ENCODE peak calls at places on chromosomes 5 and 9, in four cellular contexts. One of them, this sample, is unnamed.

GRCh38 chr5:66307647-66308257 is 163.7 kb downstream of the SREK1 start:
- DNase-seq in SK-N-SH: peak
- DNase-seq in hepatocyte: peak
- DNase-seq in HCT116: peak
- DNase-seq in this sample: peak

GRCh38 chr5:83518676-83519075 is 47.1 kb downstream of the VCAN start:
- DNase-seq in HCT116: no peak
- DNase-seq in hepatocyte: no peak
- DNase-seq in SK-N-SH: no peak
- DNase-seq in this sample: no peak

GRCh38 chr9:35518212-35518917 is 28.5 kb downstream of the RUSC2 start:
- DNase-seq in hepatocyte: peak
- DNase-seq in HCT116: peak
- DNase-seq in SK-N-SH: no peak
- DNase-seq in this sample: peak

GRCh38 chr9:125744616-125745387 is 2.4 kb upstream of the PBX3 start:
- DNase-seq in SK-N-SH: no peak
- DNase-seq in HCT116: no peak
- DNase-seq in hepatocyte: no peak
- DNase-seq in this sample: no peak

GRCh38 chr5:141779642-141780041 is 97.6 kb upstream of the ARAP3 start:
- DNase-seq in HCT116: no peak
- DNase-seq in hepatocyte: no peak
- DNase-seq in SK-N-SH: no peak
- DNase-seq in this sample: no peak

GRCh38 chr9:76610009-76610352 is 151.0 kb downstream of the GCNT1 start:
- DNase-seq in SK-N-SH: no peak
- DNase-seq in HCT116: no peak
- DNase-seq in hepatocyte: peak
- DNase-seq in this sample: no peak

GRCh38 chr5:109656829-109657228 is 32.9 kb upstream of the MAN2A1 start:
- DNase-seq in hepatocyte: no peak
- DNase-seq in HCT116: no peak
- DNase-seq in SK-N-SH: no peak
- DNase-seq in this sample: no peak

GRCh38 chr5:74950836-74951515 is 84.8 kb upstream of the FAM169A start:
- DNase-seq in HCT116: no peak
- DNase-seq in SK-N-SH: no peak
- DNase-seq in hepatocyte: no peak
- DNase-seq in this sample: no peak

DNA sequence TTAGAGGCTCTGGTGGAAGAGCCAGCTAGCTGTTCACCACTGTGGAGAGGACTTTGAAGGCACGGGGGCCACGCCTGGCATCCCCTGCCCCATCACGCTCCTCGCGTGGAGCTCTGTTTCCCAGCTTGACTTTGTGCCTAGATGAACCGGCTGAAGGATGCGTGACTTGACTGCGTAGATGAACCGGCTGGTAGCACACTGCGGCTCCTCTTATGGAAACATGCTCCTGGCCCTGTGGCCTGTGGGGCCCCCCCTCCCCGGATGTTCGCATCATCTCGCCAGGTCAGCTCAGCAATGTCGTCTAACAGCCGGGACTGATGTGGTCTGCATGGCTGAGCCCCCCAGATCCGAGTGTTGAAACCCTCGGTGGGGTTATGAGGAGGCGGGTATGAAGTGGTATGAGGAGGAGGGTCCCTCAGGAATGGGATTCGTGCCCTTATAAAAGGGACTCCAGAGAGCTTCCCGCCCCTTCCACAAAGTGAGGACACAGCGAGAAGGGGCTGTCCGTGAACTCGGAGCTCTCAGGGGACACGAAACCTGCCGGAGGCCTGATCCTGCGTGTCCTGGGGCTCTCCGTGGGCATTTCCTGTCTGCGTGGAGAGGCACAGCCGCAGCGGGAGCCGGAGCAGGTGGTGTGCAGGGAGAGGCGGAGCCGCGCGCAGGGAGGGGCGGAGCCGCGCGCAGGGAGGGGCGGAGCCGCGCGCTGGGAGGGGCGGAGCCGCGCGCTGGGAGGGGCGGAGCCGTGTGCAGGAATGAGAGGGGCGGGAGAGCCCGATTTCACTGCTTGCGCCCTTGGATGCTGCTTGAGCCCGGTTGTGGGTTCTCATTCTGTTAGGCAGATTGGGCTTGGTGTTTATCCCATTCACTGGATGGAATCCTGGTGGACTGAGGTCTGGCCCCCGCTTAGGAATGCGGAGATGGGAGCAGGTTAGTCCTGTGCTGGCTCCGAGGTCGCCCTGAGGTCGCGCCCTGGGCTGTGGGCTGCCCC is 26.5 kb downstream of the NDUFS6 start:
- DNase-seq in SK-N-SH: no peak
- DNase-seq in HCT116: no peak
- DNase-seq in hepatocyte: no peak
- DNase-seq in this sample: peak
- TF ChIP-seq EZH2phosphoT487 in SK-N-SH: no peak
- TF ChIP-seq EZH2phosphoT487 in HCT116: no peak
- TF ChIP-seq EZH2phosphoT487 in hepatocyte: no peak
- TF ChIP-seq EZH2phosphoT487 in this sample: no peak

GRCh38 chr9:4583001-4583400 is 79.1 kb upstream of the PLPP6 start:
- DNase-seq in HCT116: no peak
- DNase-seq in hepatocyte: no peak
- DNase-seq in SK-N-SH: peak
- DNase-seq in this sample: no peak

GRCh38 chr9:4581861-4582565 is 80.1 kb upstream of the PLPP6 start:
- DNase-seq in hepatocyte: no peak
- DNase-seq in SK-N-SH: no peak
- DNase-seq in HCT116: no peak
- DNase-seq in this sample: no peak

GRCh38 chr9:4584636-4585035 is 77.5 kb upstream of the PLPP6 start:
- DNase-seq in HCT116: no peak
- DNase-seq in hepatocyte: no peak
- DNase-seq in SK-N-SH: no peak
- DNase-seq in this sample: no peak

GRCh38 chr9:4588721-4589120 is 73.4 kb upstream of the PLPP6 start:
- DNase-seq in hepatocyte: no peak
- DNase-seq in SK-N-SH: no peak
- DNase-seq in HCT116: no peak
- DNase-seq in this sample: no peak

DNA sequence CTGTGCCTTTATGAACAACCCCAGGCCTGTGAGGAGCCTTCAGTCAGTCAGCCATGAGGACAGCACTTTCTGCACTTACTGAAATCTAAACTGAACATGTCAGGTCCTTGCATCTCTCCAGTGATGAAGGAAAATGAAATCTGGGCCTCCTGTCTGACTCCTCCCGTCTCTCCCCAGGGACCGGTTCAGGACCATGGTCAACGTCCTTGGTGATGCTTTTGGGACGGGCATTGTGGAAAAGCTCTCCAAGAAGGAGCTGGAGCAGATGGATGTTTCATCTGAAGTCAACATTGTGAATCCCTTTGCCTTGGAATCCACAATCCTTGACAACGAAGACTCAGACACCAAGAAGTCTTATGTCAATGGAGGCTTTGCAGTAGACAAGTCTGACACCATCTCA is 77.0 kb upstream of the PLPP6 start:
- DNase-seq in hepatocyte: no peak
- DNase-seq in HCT116: no peak
- DNase-seq in SK-N-SH: no peak
- DNase-seq in this sample: peak
- H2AFZ ChIP-seq in hepatocyte: no peak
- H2AFZ ChIP-seq in HCT116: no peak
- H2AFZ ChIP-seq in SK-N-SH: no peak
- H2AFZ ChIP-seq in this sample: no peak

GRCh38 chr5:80255425-80255751 is 460 bp downstream of the SERINC5 start:
- DNase-seq in HCT116: no peak
- DNase-seq in SK-N-SH: no peak
- DNase-seq in hepatocyte: peak
- DNase-seq in this sample: no peak
- TF ChIP-seq EZH2phosphoT487 in HCT116: no peak
- TF ChIP-seq EZH2phosphoT487 in SK-N-SH: no peak
- TF ChIP-seq EZH2phosphoT487 in hepatocyte: no peak
- TF ChIP-seq EZH2phosphoT487 in this sample: no peak

GRCh38 chr5:158546080-158546479 is 553.6 kb downstream of the EBF1 start:
- DNase-seq in SK-N-SH: no peak
- DNase-seq in hepatocyte: no peak
- DNase-seq in HCT116: no peak
- DNase-seq in this sample: no peak

GRCh38 chr5:158546748-158547147 is 553.0 kb downstream of the EBF1 start:
- DNase-seq in hepatocyte: no peak
- DNase-seq in SK-N-SH: no peak
- DNase-seq in HCT116: no peak
- DNase-seq in this sample: no peak

GRCh38 chr5:158544388-158545339 is 555.1 kb downstream of the EBF1 start:
- DNase-seq in hepatocyte: no peak
- DNase-seq in SK-N-SH: no peak
- DNase-seq in HCT116: no peak
- DNase-seq in this sample: no peak

GRCh38 chr5:158541535-158541934 is 558.2 kb downstream of the EBF1 start:
- DNase-seq in HCT116: no peak
- DNase-seq in SK-N-SH: no peak
- DNase-seq in hepatocyte: no peak
- DNase-seq in this sample: no peak

GRCh38 chr5:158543539-158544387 is 556.0 kb downstream of the EBF1 start:
- DNase-seq in HCT116: no peak
- DNase-seq in SK-N-SH: no peak
- DNase-seq in hepatocyte: peak
- DNase-seq in this sample: no peak
- H2AFZ ChIP-seq in HCT116: no peak
- H2AFZ ChIP-seq in SK-N-SH: no peak
- H2AFZ ChIP-seq in hepatocyte: no peak
- H2AFZ ChIP-seq in this sample: no peak

GRCh38 chr5:115098041-115098702 is 71.5 kb downstream of the TRIM36 start:
- DNase-seq in hepatocyte: peak
- DNase-seq in HCT116: peak
- DNase-seq in SK-N-SH: peak
- DNase-seq in this sample: peak
- TF ChIP-seq EZH2phosphoT487 in hepatocyte: no peak
- TF ChIP-seq EZH2phosphoT487 in HCT116: no peak
- TF ChIP-seq EZH2phosphoT487 in SK-N-SH: no peak
- TF ChIP-seq EZH2phosphoT487 in this sample: no peak

DNA sequence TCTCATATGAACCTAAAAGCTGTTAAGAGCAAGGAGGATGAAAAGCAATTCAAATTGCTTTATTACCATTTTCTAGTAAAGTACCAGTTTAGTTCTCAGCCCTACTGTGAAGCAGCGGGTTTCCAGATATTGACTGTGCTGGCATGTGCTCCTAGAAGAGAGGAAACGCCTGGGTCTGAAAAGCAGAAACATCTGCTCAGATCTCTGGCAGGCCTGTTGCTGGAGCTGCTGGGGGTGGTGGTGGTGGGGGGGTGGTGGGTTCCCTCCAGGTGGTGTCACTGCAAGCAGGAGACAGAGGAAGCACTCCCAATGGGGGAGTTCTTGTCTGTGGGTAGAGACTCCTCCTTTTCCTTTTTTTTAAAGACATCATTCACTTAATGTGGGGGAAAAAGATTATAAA is 105.4 kb upstream of the ZNF462 start:
- DNase-seq in SK-N-SH: peak
- DNase-seq in HCT116: no peak
- DNase-seq in hepatocyte: no peak
- DNase-seq in this sample: no peak
- H2AFZ ChIP-seq in SK-N-SH: no peak
- H2AFZ ChIP-seq in HCT116: no peak
- H2AFZ ChIP-seq in hepatocyte: no peak
- H2AFZ ChIP-seq in this sample: no peak

DNA sequence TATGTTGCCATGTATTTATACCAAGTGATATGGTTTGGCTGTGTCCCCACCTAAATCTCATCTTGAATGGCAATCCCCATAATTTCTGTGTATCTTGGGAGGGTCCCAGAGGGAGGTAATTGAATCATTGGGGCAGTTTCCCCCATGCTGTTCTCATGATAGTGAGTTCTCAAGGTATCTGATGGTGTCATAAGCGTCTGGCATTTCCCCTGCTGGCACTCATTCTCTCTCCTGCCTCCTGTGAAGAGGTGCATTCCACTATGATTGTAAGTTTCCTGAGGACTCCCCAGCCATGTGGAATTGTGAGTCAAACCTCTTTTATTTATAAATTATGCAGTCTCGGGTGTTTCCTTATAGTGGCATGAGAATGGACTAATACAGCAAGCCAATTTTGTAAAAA is 140.8 kb upstream of the ADAMTSL1 start:
- DNase-seq in HCT116: no peak
- DNase-seq in SK-N-SH: no peak
- DNase-seq in hepatocyte: no peak
- DNase-seq in this sample: peak
- TF ChIP-seq EZH2phosphoT487 in HCT116: no peak
- TF ChIP-seq EZH2phosphoT487 in SK-N-SH: no peak
- TF ChIP-seq EZH2phosphoT487 in hepatocyte: no peak
- TF ChIP-seq EZH2phosphoT487 in this sample: no peak

GRCh38 chr5:76953551-76954382 is 922 bp downstream of the CRHBP start:
- DNase-seq in SK-N-SH: peak
- DNase-seq in hepatocyte: peak
- DNase-seq in HCT116: no peak
- DNase-seq in this sample: peak

GRCh38 chr5:76958976-76959767 is 6.3 kb downstream of the CRHBP start:
- DNase-seq in HCT116: no peak
- DNase-seq in SK-N-SH: no peak
- DNase-seq in hepatocyte: no peak
- DNase-seq in this sample: peak

GRCh38 chr5:76952795-76953536 is at the start of gene CRHBP:
- DNase-seq in HCT116: no peak
- DNase-seq in hepatocyte: no peak
- DNase-seq in SK-N-SH: peak
- DNase-seq in this sample: peak

GRCh38 chr5:76956033-76956432 is 3.2 kb downstream of the CRHBP start:
- DNase-seq in hepatocyte: no peak
- DNase-seq in SK-N-SH: no peak
- DNase-seq in HCT116: no peak
- DNase-seq in this sample: no peak

DNA sequence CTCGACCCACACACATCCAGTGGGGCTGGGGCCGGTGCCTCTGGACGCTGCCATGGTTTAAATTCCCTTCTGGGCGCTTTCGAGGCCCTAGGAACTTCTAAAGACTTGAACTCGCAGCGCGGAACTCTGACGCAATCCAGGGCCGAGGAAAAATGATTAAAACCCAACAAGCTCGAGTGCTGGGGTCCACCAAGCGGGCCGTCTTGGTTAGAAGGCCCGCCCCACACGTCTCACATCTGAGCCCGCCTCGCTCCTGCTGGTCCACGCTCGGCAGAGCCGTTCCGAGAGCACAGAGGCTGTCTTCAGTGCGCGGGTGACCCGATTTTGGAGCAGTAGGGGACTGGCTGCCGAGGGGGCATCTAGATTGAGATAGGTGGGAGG is 1.5 kb downstream of the CRHBP start:
- DNase-seq in SK-N-SH: peak
- DNase-seq in HCT116: no peak
- DNase-seq in hepatocyte: no peak
- DNase-seq in this sample: peak
- H2AFZ ChIP-seq in SK-N-SH: no peak
- H2AFZ ChIP-seq in HCT116: no peak
- H2AFZ ChIP-seq in hepatocyte: peak
- H2AFZ ChIP-seq in this sample: peak

GRCh38 chr5:117519957-117520500 is 945.4 kb upstream of the SEMA6A start:
- DNase-seq in HCT116: no peak
- DNase-seq in hepatocyte: no peak
- DNase-seq in SK-N-SH: no peak
- DNase-seq in this sample: no peak
- TF ChIP-seq EZH2phosphoT487 in HCT116: no peak
- TF ChIP-seq EZH2phosphoT487 in hepatocyte: no peak
- TF ChIP-seq EZH2phosphoT487 in SK-N-SH: no peak
- TF ChIP-seq EZH2phosphoT487 in this sample: no peak